ENCODE peak calls at places on chromosomes 11 and 22, in nine cellular contexts. One of them, this sample, is unnamed.

GRCh38 chr11:17405232-17406005 is 17.0 kb upstream of the KCNJ11 start:
- DNase-seq in tibial nerve: no peak
- DNase-seq in RKO: peak
- DNase-seq in non-pigmented ciliary epithelial cell: no peak
- DNase-seq in activated T-helper 9 cell treated with anti-CD3 and anti-CD28 coated beads, Interleukin-2, amount 50 U/mL, for 16 hours: no peak
- DNase-seq in activated naive CD8-positive, alpha-beta T cell treated with anti-CD3 and anti-CD28 coated beads, Interleukin-2, amount 10 ng/mL, durations not matched to agents 7 days and 5 days: no peak
- DNase-seq in GM19239: no peak
- DNase-seq in PC-9: no peak
- DNase-seq in NCI-H1417: peak
- DNase-seq in this sample: no peak

GRCh38 chr11:33258631-33259184 is 1.5 kb downstream of the HIPK3 start:
- DNase-seq in NCI-H1417: no peak
- DNase-seq in GM19239: no peak
- DNase-seq in activated T-helper 9 cell treated with anti-CD3 and anti-CD28 coated beads, Interleukin-2, amount 50 U/mL, for 16 hours: no peak
- DNase-seq in tibial nerve: no peak
- DNase-seq in PC-9: no peak
- DNase-seq in non-pigmented ciliary epithelial cell: no peak
- DNase-seq in activated naive CD8-positive, alpha-beta T cell treated with anti-CD3 and anti-CD28 coated beads, Interleukin-2, amount 10 ng/mL, durations not matched to agents 7 days and 5 days: no peak
- DNase-seq in RKO: peak
- DNase-seq in this sample: no peak

GRCh38 chr22:17922925-17923898 is 101.1 kb downstream of the MICAL3 start:
- DNase-seq in RKO: no peak
- DNase-seq in activated T-helper 9 cell treated with anti-CD3 and anti-CD28 coated beads, Interleukin-2, amount 50 U/mL, for 16 hours: no peak
- DNase-seq in activated naive CD8-positive, alpha-beta T cell treated with anti-CD3 and anti-CD28 coated beads, Interleukin-2, amount 10 ng/mL, durations not matched to agents 7 days and 5 days: no peak
- DNase-seq in NCI-H1417: no peak
- DNase-seq in non-pigmented ciliary epithelial cell: peak
- DNase-seq in PC-9: no peak
- DNase-seq in GM19239: no peak
- DNase-seq in tibial nerve: no peak
- DNase-seq in this sample: no peak

GRCh38 chr11:77633856-77634425 is 3.7 kb downstream of the CLNS1A start:
- DNase-seq in tibial nerve: no peak
- DNase-seq in activated naive CD8-positive, alpha-beta T cell treated with anti-CD3 and anti-CD28 coated beads, Interleukin-2, amount 10 ng/mL, durations not matched to agents 7 days and 5 days: no peak
- DNase-seq in activated T-helper 9 cell treated with anti-CD3 and anti-CD28 coated beads, Interleukin-2, amount 50 U/mL, for 16 hours: no peak
- DNase-seq in non-pigmented ciliary epithelial cell: no peak
- DNase-seq in RKO: no peak
- DNase-seq in PC-9: no peak
- DNase-seq in NCI-H1417: no peak
- DNase-seq in GM19239: no peak
- DNase-seq in this sample: no peak

GRCh38 chr11:36009469-36009868 is 65.6 kb downstream of the LDLRAD3 start:
- DNase-seq in GM19239: no peak
- DNase-seq in NCI-H1417: no peak
- DNase-seq in activated T-helper 9 cell treated with anti-CD3 and anti-CD28 coated beads, Interleukin-2, amount 50 U/mL, for 16 hours: no peak
- DNase-seq in PC-9: peak
- DNase-seq in tibial nerve: no peak
- DNase-seq in activated naive CD8-positive, alpha-beta T cell treated with anti-CD3 and anti-CD28 coated beads, Interleukin-2, amount 10 ng/mL, durations not matched to agents 7 days and 5 days: no peak
- DNase-seq in non-pigmented ciliary epithelial cell: peak
- DNase-seq in RKO: peak
- DNase-seq in this sample: peak

GRCh38 chr11:122910775-122911174 is 28.2 kb downstream of the JHY start:
- DNase-seq in tibial nerve: no peak
- DNase-seq in activated naive CD8-positive, alpha-beta T cell treated with anti-CD3 and anti-CD28 coated beads, Interleukin-2, amount 10 ng/mL, durations not matched to agents 7 days and 5 days: no peak
- DNase-seq in PC-9: no peak
- DNase-seq in GM19239: no peak
- DNase-seq in RKO: peak
- DNase-seq in NCI-H1417: no peak
- DNase-seq in activated T-helper 9 cell treated with anti-CD3 and anti-CD28 coated beads, Interleukin-2, amount 50 U/mL, for 16 hours: no peak
- DNase-seq in non-pigmented ciliary epithelial cell: no peak
- DNase-seq in this sample: no peak

GRCh38 chr11:3882671-3883070 is 27.2 kb downstream of the STIM1 start:
- DNase-seq in activated T-helper 9 cell treated with anti-CD3 and anti-CD28 coated beads, Interleukin-2, amount 50 U/mL, for 16 hours: no peak
- DNase-seq in NCI-H1417: no peak
- DNase-seq in GM19239: no peak
- DNase-seq in activated naive CD8-positive, alpha-beta T cell treated with anti-CD3 and anti-CD28 coated beads, Interleukin-2, amount 10 ng/mL, durations not matched to agents 7 days and 5 days: no peak
- DNase-seq in PC-9: no peak
- DNase-seq in RKO: no peak
- DNase-seq in non-pigmented ciliary epithelial cell: no peak
- DNase-seq in tibial nerve: no peak
- DNase-seq in this sample: no peak

GRCh38 chr11:36509265-36509664 is 807 bp downstream of the TRAF6 start:
- DNase-seq in RKO: peak
- DNase-seq in activated naive CD8-positive, alpha-beta T cell treated with anti-CD3 and anti-CD28 coated beads, Interleukin-2, amount 10 ng/mL, durations not matched to agents 7 days and 5 days: no peak
- DNase-seq in GM19239: no peak
- DNase-seq in PC-9: peak
- DNase-seq in NCI-H1417: peak
- DNase-seq in tibial nerve: no peak
- DNase-seq in non-pigmented ciliary epithelial cell: no peak
- DNase-seq in activated T-helper 9 cell treated with anti-CD3 and anti-CD28 coated beads, Interleukin-2, amount 50 U/mL, for 16 hours: no peak
- DNase-seq in this sample: peak

This sample was measured in trophoblast cell.